ENCODE peak calls at places on chromosomes 6 and 20, in four cellular contexts. Y is WTC11, Q is K562, C is HepG2. U is an unnamed sample.

GRCh38 chr6:16844183-16844582 is 82.9 kb upstream of the ATXN1 start:
- DNase-seq in C (no peak), Y (no peak), Q (no peak), U (no peak)

GRCh38 chr6:502761-503160 is 111.2 kb downstream of the IRF4 start:
- DNase-seq in C (no peak), Y (no peak), Q (no peak), U (no peak)

GRCh38 chr20:33647603-33648395 is 14.3 kb upstream of the C20orf144 start:
- DNase-seq in C (no peak), Y (no peak), Q (no peak), U (no peak)

GRCh38 chr20:54377992-54378773 is 97.2 kb upstream of the DOK5 start:
- DNase-seq in Y (no peak), C (no peak), Q (no peak), U (no peak)

GRCh38 chr20:37901667-37902503 is 1.0 kb upstream of the VSTM2L start:
- DNase-seq in Q (peak), Y (peak), C (peak), U (peak)

GRCh38 chr6:42104095-42104806 is 38.2 kb downstream of the C6orf132 start:
- DNase-seq in Y (peak), C (peak), Q (peak), U (peak)

GRCh38 chr6:54194067-54194466 is 82.8 kb downstream of the MLIP start:
- DNase-seq in Y (no peak), Q (no peak), C (no peak), U (no peak)

GRCh38 chr20:56893206-56893605 is 264.1 kb downstream of the TFAP2C start:
- DNase-seq in C (no peak), Y (peak), Q (peak), U (no peak)

GRCh38 chr6:41947581-41948220 is 6.1 kb upstream of the CCND3 start:
- DNase-seq in C (no peak), Q (no peak), Y (no peak), U (no peak)

GRCh38 chr6:14200047-14200446 is 82.5 kb downstream of the CD83 start:
- DNase-seq in C (no peak), Y (no peak), Q (no peak), U (no peak)

GRCh38 chr6:36268478-36269248 is 1.2 kb upstream of the PNPLA1 start:
- DNase-seq in C (no peak), Y (no peak), Q (no peak), U (no peak)

GRCh38 chr6:53032853-53033252 is 32.4 kb upstream of the FBXO9 start:
- DNase-seq in Q (no peak), Y (no peak), C (no peak), U (no peak)

GRCh38 chr6:36241728-36242127 is 28.1 kb upstream of the PNPLA1 start:
- DNase-seq in Q (peak), C (no peak), Y (no peak), U (no peak)

DNA sequence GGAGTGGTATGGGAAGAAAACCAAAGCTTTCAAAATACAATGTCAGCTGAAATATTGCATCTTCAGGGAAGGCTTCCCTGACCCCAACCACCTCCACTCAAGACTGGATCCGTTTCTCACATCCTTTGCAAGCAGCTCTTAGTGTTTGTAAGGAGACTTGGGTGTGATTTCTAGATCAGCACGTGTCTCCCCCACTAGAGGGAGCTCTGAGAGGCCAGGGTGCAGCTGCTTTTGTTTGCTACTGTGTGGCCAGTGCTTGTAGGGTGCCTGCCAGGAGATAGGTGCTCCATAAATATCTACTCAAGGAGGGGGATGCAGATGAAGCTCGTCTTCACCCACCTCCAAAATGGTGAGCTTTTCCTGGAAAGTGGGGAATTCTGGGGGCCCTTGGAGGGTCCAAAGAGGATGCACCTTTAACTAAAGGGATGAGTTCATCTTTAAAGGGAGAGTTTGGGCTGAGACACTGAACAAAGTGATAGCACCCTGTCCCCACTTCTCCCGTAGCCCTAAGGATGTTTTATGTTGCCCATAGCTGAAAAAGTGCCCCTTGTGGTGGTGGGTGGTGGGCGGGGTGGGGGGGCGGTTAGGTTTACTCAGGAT is 52.6 kb upstream of the MAFB start:
- DNase-seq in Y (peak), C (peak), Q (peak), U (peak)
- TF ChIP-seq ELF4 in Y (no peak), C (no peak), Q (no peak), U (no peak)

GRCh38 chr20:48260370-48260769 is 475.1 kb upstream of the SULF2 start:
- DNase-seq in C (no peak), Y (no peak), Q (no peak), U (no peak)

GRCh38 chr20:48262396-48262795 is 477.1 kb upstream of the SULF2 start:
- DNase-seq in C (no peak), Q (no peak), Y (no peak), U (no peak)

GRCh38 chr20:48257833-48258232 is 472.6 kb upstream of the SULF2 start:
- DNase-seq in Q (no peak), Y (no peak), C (no peak), U (no peak)

GRCh38 chr20:48262955-48263354 is 477.7 kb upstream of the SULF2 start:
- DNase-seq in Y (no peak), C (no peak), Q (no peak), U (no peak)

DNA sequence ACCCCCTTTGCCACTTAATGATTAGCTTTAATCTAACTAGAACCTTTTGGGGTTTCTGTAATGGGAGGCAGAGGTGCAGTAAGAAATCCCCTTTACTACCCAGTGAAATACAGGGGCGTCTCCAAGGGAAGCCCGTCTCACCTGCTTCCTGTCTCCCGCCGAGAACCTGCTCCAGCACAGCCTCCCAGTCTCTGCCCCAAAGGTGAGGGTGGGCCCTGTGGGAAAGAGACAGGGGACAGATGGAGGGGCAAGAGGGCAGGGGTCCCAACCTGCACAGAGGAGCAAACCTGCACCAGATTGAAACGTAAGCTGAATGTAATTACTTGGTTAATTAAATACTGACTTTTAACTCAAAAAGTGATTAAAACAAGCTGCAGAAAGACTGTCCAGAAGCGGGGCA is 474.2 kb upstream of the SULF2 start:
- DNase-seq in Y (no peak), Q (no peak), C (no peak), U (no peak)
- TF ChIP-seq ELF4 in Y (no peak), Q (no peak), C (no peak), U (no peak)

GRCh38 chr6:95847061-95847460 is 168.7 kb upstream of the FUT9 start:
- DNase-seq in Y (no peak), C (no peak), Q (no peak), U (no peak)
- TF ChIP-seq ELF4 in Y (no peak), C (no peak), Q (no peak), U (no peak)

GRCh38 chr20:61923371-61924166 is 142.1 kb downstream of the TAF4 start:
- DNase-seq in C (no peak), Q (no peak), Y (no peak), U (no peak)

GRCh38 chr20:61924211-61924857 is 141.3 kb downstream of the TAF4 start:
- DNase-seq in Q (no peak), Y (no peak), C (no peak), U (no peak)

GRCh38 chr20:61924858-61925554 is 140.7 kb downstream of the TAF4 start:
- DNase-seq in C (no peak), Y (no peak), Q (no peak), U (no peak)

GRCh38 chr20:61922411-61922810 is 143.3 kb downstream of the TAF4 start:
- DNase-seq in C (no peak), Y (no peak), Q (no peak), U (no peak)

GRCh38 chr20:61922936-61923335 is 142.7 kb downstream of the TAF4 start:
- DNase-seq in Q (no peak), C (no peak), Y (no peak), U (no peak)
- TF ChIP-seq ELF4 in Q (no peak), C (no peak), Y (no peak), U (no peak)

DNA sequence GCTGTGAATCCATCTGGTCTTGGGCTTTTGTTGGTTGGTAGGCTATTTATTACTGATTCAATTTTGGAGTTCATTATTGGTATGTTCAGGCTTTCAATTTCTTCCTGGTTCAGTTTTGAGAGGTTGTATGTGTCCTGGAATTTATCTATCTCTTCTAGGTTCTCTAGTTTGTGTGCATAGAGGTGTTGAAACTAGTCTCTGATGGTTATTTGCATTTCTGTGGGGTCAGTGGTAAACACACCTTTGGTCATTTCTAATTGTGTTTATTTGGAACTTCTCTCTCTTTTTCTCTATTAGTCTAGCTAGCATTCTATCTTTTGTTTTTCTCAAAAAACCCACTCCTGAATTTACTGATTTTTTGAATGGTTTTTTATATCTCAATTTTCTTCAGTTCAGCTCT is 70.1 kb upstream of the IRAK1BP1 start:
- DNase-seq in Q (no peak), Y (no peak), C (no peak), U (no peak)
- TF ChIP-seq ELF4 in Q (no peak), Y (no peak), C (no peak), U (no peak)

DNA sequence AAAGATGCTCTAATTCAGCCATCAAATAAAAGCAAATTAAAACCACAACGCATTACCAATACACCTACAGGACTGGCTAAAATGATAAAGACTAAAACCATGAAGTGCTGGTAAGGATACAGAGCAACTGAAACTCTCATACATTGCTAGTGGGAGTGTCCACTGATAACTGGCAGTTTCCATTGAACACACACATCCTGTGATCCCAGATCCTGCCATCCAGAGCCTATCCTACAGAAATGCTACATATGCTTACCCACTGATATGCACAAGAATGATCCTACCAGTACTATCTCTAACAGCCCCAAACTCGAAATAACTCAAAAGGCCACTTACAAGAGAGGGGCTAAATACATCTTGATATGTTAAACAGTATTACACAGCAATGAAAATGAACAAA is 81.0 kb downstream of the FYN start:
- DNase-seq in C (no peak), Y (no peak), Q (no peak), U (no peak)
- TF ChIP-seq ELF4 in C (no peak), Y (no peak), Q (no peak), U (no peak)

GRCh38 chr20:7704021-7704420 is 236.2 kb downstream of the HAO1 start:
- DNase-seq in C (no peak), Y (no peak), Q (no peak), U (no peak)
- TF ChIP-seq ELF4 in C (no peak), Y (no peak), Q (no peak), U (no peak)

DNA sequence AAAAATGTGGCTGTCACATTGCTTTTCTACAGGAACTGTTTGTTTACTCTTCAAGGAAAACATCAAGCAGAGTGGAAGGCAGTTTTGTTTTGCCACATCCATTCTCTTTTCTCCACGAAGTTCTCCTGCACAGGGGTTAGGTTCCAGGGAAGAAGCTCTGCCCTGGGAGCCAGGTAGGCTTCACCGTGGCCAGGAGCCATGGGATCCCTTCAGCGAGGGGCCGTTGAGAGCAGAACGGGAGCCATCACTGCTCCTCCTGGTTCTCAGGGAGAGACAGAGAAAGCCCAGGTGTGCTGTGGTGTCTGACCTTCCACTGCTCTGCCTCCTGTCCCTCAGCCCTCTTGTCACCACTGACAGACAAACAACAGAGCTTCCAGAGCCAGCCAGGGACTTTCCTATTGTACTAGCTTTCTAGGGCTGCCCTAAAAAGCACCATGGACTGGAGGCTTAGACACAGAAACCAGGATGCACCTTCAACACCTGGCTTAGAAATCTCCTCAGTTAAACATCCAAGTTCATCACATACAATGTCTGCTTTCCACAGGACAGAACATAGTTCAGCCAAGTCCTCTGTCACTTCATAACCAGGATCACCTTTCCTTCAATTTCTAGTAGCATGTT is 75.6 kb upstream of the SLC22A23 start:
- DNase-seq in Y (no peak), Q (no peak), C (no peak), U (no peak)
- TF ChIP-seq ELF4 in Y (no peak), Q (no peak), C (no peak), U (no peak)

GRCh38 chr6:34514593-34515472 is 41.3 kb downstream of the SPDEF start:
- DNase-seq in C (no peak), Y (peak), Q (peak), U (no peak)
- TF ChIP-seq ELF4 in C (no peak), Y (no peak), Q (no peak), U (no peak)